ENCODE peak calls at places on chromosomes 11 and 22, in seven cellular contexts. V, J, A, F, D, N and G are unnamed samples. For H3K9me3, the result is how much of the 10 kb centered on the place peaks cover.

GRCh38 chr11:126480410-126481302 is 125.2 kb downstream of the ST3GAL4 start:
- DNase-seq in V (peak), F (peak), N (peak), J (peak), A (peak), D (peak), G (peak)

GRCh38 chr22:46308283-46308988 is 11.8 kb downstream of the GTSE1 start:
- DNase-seq in A (no peak), D (no peak), N (no peak), F (no peak), J (no peak), V (no peak), G (no peak)

GRCh38 chr11:58726594-58727414 is 4.9 kb downstream of the GLYAT start:
- DNase-seq in F (no peak), D (no peak), J (no peak), N (no peak), A (no peak), V (no peak), G (no peak)

GRCh38 chr11:36452231-36452630 is 57.8 kb downstream of the TRAF6 start:
- DNase-seq in F (peak), A (peak), J (peak), D (peak), V (peak), N (no peak), G (peak)

GRCh38 chr22:48407256-48407955 is 1420.3 kb downstream of the BRD1 start:
- DNase-seq in J (no peak), A (no peak), N (no peak), F (no peak), D (no peak), V (no peak), G (no peak)

GRCh38 chr22:47452184-47452583 is 689.7 kb downstream of the TBC1D22A start:
- DNase-seq in N (peak), V (no peak), F (no peak), D (no peak), J (no peak), A (no peak), G (no peak)

GRCh38 chr11:28834877-28835276 is 726.7 kb downstream of the METTL15 start:
- DNase-seq in J (peak), N (no peak), D (peak), V (peak), A (peak), F (peak), G (peak)

GRCh38 chr11:125083312-125084056 is 20.4 kb downstream of the SLC37A2 start:
- DNase-seq in J (no peak), A (no peak), F (no peak), N (peak), D (no peak), V (no peak), G (no peak)

GRCh38 chr11:22703561-22703960 is 37.1 kb downstream of the GAS2 start:
- DNase-seq in J (no peak), A (peak), V (peak), N (no peak), F (no peak), D (peak), G (no peak)

GRCh38 chr11:18802381-18803257 is 11.0 kb upstream of the PTPN5 start:
- DNase-seq in V (peak), A (peak), D (peak), F (peak), N (peak), J (peak), G (peak)

GRCh38 chr11:31968774-31969433 is 122.0 kb upstream of the RCN1 start:
- DNase-seq in J (peak), A (peak), N (no peak), D (peak), V (no peak), F (peak), G (peak)

GRCh38 chr11:46099973-46100335 is 21.3 kb downstream of the PHF21A start:
- DNase-seq in A (peak), V (peak), J (peak), F (peak), N (no peak), D (peak), G (peak)

GRCh38 chr11:74730601-74731260 is 495 bp downstream of the CHRDL2 start:
- DNase-seq in N (peak), V (no peak), F (no peak), J (peak), A (no peak), D (no peak), G (no peak)

GRCh38 chr11:8167796-8168195 is 1.0 kb downstream of the RIC3 start:
- DNase-seq in D (peak), V (no peak), F (peak), N (no peak), J (peak), A (peak), G (peak)

GRCh38 chr22:32706149-32706548 is 95.4 kb upstream of the TIMP3 start:
- DNase-seq in D (no peak), F (peak), N (no peak), A (no peak), J (peak), V (peak), G (peak)

GRCh38 chr22:31692186-31692886 is 30.3 kb upstream of the PISD start:
- DNase-seq in F (peak), N (no peak), A (peak), J (peak), V (peak), D (peak), G (peak)

GRCh38 chr11:41954034-41954433 is 494.6 kb upstream of the LRRC4C start:
- DNase-seq in A (peak), V (no peak), J (peak), F (no peak), N (no peak), D (no peak), G (no peak)

GRCh38 chr22:38009000-38009806 is 24.8 kb upstream of the SOX10 start:
- DNase-seq in A (no peak), J (no peak), V (no peak), N (no peak), D (no peak), F (no peak), G (no peak)

GRCh38 chr11:66844496-66845142 is 1.4 kb downstream of the RCE1 start:
- DNase-seq in J (no peak), F (no peak), V (no peak), D (no peak), N (peak), A (no peak), G (no peak)

GRCh38 chr11:119100246-119100959 is 1.2 kb downstream of the DPAGT1 start:
- DNase-seq in N (peak), J (peak), F (peak), D (peak), V (peak), A (peak), G (peak)

GRCh38 chr11:75531325-75531724 is 5.6 kb upstream of the GDPD5 start:
- DNase-seq in J (no peak), N (no peak), V (no peak), F (no peak), A (no peak), D (no peak), G (no peak)

GRCh38 chr22:46054878-46055158 is 77.9 kb upstream of the WNT7B start:
- DNase-seq in N (no peak), D (no peak), J (no peak), F (no peak), A (no peak), V (no peak), G (no peak)

GRCh38 chr11:117186431-117186761 is 7.9 kb downstream of the SIDT2 start:
- DNase-seq in V (no peak), J (no peak), N (peak), D (no peak), F (no peak), A (no peak), G (no peak)

GRCh38 chr11:19116315-19116970 is 525 bp upstream of the ZDHHC13 start:
- DNase-seq in J (no peak), F (no peak), V (no peak), N (peak), D (no peak), A (no peak), G (no peak)

GRCh38 chr11:108873305-108873704 is 208.4 kb downstream of the DDX10 start:
- DNase-seq in F (no peak), J (peak), V (no peak), N (no peak), A (peak), D (peak), G (peak)

GRCh38 chr22:41302016-41302767 is 867 bp downstream of the ZC3H7B start:
- DNase-seq in N (peak), J (peak), A (no peak), F (no peak), V (peak), D (no peak), G (peak)

GRCh38 chr11:132123449-132123848 is 753.0 kb downstream of the NTM start:
- DNase-seq in F (no peak), J (no peak), A (no peak), D (no peak), N (no peak), V (no peak), G (no peak)

GRCh38 chr22:38867496-38868285 is 4.3 kb downstream of the CBX6 start:
- DNase-seq in V (no peak), A (no peak), N (peak), J (no peak), D (no peak), F (no peak), G (no peak)

GRCh38 chr11:66996609-66997273 is 21.6 kb downstream of the C11orf86 start:
- DNase-seq in D (peak), N (no peak), F (peak), J (peak), A (no peak), V (peak), G (peak)

GRCh38 chr11:19966435-19966834 is 193.8 kb downstream of the DBX1 start:
- DNase-seq in F (no peak), V (no peak), J (no peak), D (no peak), N (no peak), A (no peak), G (no peak)

GRCh38 chr11:119470316-119471266 is 47.6 kb upstream of the THY1 start:
- DNase-seq in V (peak), A (peak), F (peak), D (peak), J (peak), N (peak), G (peak)

GRCh38 chr22:43923191-43923590 is 414 bp upstream of the PNPLA3 start:
- DNase-seq in V (peak), F (peak), N (no peak), J (peak), D (no peak), A (no peak), G (no peak)

GRCh38 chr11:65796726-65797601 is 10.1 kb downstream of the OVOL1 start:
- DNase-seq in V (peak), A (no peak), D (peak), J (no peak), F (no peak), N (peak), G (no peak)

GRCh38 chr22:45999379-45999971 is 22.5 kb upstream of the WNT7B start:
- DNase-seq in D (no peak), F (no peak), J (no peak), V (no peak), N (no peak), A (no peak), G (no peak)

GRCh38 chr11:83801799-83802198 is 515.6 kb upstream of the CCDC90B start:
- DNase-seq in V (no peak), D (no peak), N (no peak), J (peak), F (no peak), A (no peak), G (no peak)

GRCh38 chr11:2402106-2402505 is 1.6 kb downstream of the TSSC4 start:
- DNase-seq in A (no peak), D (no peak), N (no peak), J (no peak), F (no peak), V (no peak), G (no peak)
- H3K4me3 ChIP-seq in A (peak), D (peak), N (peak), J (peak), F (peak), V (no peak), G (peak)

DNA sequence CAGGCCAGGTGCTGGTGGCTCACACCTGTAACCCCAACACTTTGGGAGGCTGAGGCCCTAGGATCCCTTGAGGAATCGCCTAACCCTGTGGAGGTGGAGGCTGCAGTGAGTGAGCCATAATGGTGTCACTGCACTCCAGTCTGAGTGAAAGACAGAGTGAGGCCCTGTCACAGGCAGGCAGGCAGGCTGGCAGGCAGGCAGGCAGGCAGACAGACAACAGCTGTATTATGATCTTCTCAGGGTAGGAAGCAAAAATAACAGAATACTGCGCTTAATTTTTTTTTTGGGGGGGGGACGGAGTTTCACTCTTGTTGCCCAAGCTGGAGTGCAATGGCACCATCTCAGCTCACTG is 3901.6 kb upstream of the OR11H1 start:
- DNase-seq in N (no peak), A (no peak), J (no peak), D (no peak), V (no peak), F (no peak), G (no peak)
- H3K9me3 ChIP-seq in N (half or more), A (half or more), J (under half), D (half or more), V (under half), F (under half), G (under half)

DNA sequence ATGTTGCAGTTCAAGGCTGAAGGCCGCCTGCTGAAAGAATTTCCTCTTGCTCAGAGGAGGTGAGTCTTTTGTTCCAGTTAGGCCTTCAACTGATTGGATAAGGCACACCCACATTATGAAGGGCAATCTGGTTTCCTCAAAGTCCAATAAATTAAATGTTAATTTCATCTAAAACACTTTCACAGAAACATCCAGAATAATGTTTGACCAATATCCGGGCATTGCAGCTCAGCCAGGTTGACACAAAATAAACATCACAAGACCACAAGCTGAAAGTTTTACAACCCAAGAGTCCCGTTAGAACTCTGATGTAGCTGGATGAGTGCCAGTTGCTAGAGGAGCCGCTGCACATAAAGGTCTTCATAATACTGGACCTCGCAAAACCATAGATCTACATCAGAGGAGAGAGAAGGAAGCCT is 64.9 kb upstream of the EED start:
- DNase-seq in N (no peak), A (no peak), J (no peak), V (no peak), D (no peak), F (no peak), G (no peak)
- H3K9ac ChIP-seq in N (no peak), A (no peak), J (no peak), V (no peak), D (no peak), F (no peak), G (no peak)

GRCh38 chr11:827861-828167 is at the start of gene CRACR2B:
- DNase-seq in D (no peak), V (no peak), N (no peak), J (no peak), A (no peak), F (no peak), G (no peak)
- H3K4me3 ChIP-seq in D (no peak), V (peak), N (peak), J (peak), A (peak), F (no peak), G (peak)

GRCh38 chr11:114621950-114622809 is 26.6 kb upstream of the NXPE4 start:
- DNase-seq in A (no peak), F (no peak), N (no peak), D (no peak), V (no peak), J (no peak), G (no peak)

GRCh38 chr11:114618139-114618538 is 22.6 kb upstream of the NXPE4 start:
- DNase-seq in F (no peak), J (no peak), D (no peak), V (no peak), N (no peak), A (no peak), G (no peak)

GRCh38 chr11:114617157-114618124 is 21.9 kb upstream of the NXPE4 start:
- DNase-seq in J (no peak), D (no peak), F (no peak), N (peak), A (no peak), V (no peak), G (no peak)

GRCh38 chr11:114621072-114621471 is 25.5 kb upstream of the NXPE4 start:
- DNase-seq in J (no peak), N (peak), F (no peak), V (no peak), D (no peak), A (no peak), G (no peak)

GRCh38 chr11:114619659-114620173 is 24.1 kb upstream of the NXPE4 start:
- DNase-seq in V (no peak), A (no peak), D (no peak), F (no peak), J (no peak), N (no peak), G (no peak)
- H3K9me3 ChIP-seq in V (under half), A (under half), D (under half), F (under half), J (under half), N (half or more), G (under half)

DNA sequence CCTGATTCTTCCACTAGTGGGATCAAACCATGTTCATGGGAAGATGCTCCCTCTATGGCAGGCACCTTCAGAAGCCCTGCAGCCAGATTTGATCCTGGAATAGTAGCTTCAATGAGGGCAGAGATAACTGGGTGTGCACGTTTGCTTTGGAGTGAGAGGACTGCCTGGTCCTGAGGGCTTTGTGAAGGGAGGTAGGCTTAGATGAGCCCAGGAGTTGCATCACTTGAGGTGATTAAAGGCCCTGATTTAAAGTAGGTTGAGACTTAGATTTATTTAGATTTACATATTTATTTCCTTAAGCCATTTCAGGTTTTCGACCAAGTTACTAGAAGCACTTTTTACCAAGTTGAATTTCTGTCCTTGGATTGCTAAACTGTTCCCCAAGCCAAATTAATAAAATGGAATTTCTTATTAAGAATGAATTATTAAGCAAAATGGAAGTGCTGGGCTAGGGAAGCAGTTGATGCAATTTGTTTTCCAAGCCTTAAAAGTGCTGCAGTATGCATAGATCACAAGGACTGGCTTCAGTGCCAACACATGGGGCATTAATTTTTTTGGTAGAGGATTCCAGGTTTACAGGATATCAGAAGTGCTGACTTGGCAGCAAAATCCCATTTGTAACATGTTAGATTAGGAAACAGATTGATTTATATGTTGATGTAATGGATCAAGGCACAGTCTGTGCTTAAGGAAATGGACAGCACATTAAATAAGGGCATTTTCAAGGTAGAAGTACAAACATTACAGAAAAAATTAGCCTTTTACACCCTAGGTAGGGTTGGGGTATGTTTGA is 33.0 kb downstream of the APLP2 start:
- DNase-seq in A (no peak), N (no peak), D (no peak), J (peak), V (no peak), F (no peak), G (peak)
- H3K9ac ChIP-seq in A (no peak), N (no peak), D (no peak), J (no peak), V (peak), F (no peak), G (peak)

DNA sequence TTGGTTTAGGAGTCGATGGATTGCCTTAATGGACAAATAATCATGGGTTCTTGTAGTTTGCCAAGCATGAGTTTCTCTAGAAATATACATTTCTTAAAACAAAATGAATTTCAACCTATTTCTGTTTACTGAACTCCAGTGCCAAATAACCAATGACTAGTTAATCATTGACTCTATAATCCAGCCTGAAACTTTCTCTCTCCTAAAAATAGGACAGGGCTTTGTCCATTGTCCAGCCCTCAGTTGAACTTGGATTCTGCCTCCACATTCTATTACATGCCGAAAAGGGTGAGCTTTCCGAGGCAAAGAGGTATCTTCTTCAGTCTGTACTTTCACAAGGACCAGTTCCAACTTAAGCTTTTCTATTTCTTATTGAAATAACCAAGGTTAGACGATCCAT is 23.2 kb upstream of the CAT start:
- DNase-seq in D (no peak), A (no peak), V (no peak), J (no peak), F (no peak), N (no peak), G (no peak)
- H3K4me3 ChIP-seq in D (no peak), A (no peak), V (no peak), J (no peak), F (no peak), N (no peak), G (no peak)

GRCh38 chr11:70823771-70824170 is 425.4 kb downstream of the CTTN start:
- DNase-seq in N (no peak), J (no peak), F (no peak), A (no peak), D (no peak), V (no peak), G (no peak)

GRCh38 chr11:70826541-70826943 is 425.8 kb downstream of the SHANK2 start:
- DNase-seq in N (peak), F (no peak), D (no peak), J (peak), V (no peak), A (no peak), G (peak)

GRCh38 chr11:70826950-70827349 is 425.4 kb downstream of the SHANK2 start:
- DNase-seq in D (no peak), N (no peak), V (no peak), J (no peak), F (no peak), A (no peak), G (no peak)

GRCh38 chr11:70824590-70825300 is 426.4 kb downstream of the CTTN start:
- DNase-seq in F (no peak), V (no peak), J (no peak), N (peak), D (no peak), A (no peak), G (no peak)

DNA sequence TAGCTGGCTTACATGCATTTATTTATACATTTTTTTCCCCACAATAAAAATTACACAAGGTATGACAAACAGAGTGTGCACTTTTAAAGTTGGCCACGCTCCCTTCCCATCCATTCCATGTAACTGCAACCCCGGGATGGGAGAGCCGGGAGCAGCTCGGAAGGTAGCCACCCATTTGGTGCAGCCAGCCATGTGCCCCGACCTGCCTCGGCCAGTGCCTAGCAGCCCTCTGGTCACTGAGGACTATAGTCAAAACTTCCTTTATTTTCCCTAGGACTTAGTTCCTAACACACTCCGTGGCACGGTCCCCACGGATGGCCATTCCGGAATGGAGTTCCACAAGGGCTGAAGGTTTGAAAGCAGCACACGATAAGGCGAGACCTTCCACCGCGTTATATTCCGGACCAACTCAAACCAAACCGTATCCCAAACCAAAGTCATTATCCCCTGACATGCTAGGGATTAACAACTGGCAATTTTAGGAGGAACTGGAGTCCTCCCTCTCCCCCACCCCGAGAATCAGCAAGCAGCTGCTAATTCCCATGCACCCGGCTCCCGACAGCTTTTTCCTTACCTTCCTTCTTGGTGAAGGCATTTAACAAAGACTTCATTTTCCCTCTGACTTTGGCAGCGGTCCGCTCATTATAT is 426.4 kb downstream of the SHANK2 start:
- DNase-seq in F (no peak), A (no peak), V (no peak), N (no peak), J (peak), D (no peak), G (no peak)
- H3K9me3 ChIP-seq in F (under half), A (under half), V (under half), N (under half), J (under half), D (under half), G (under half)